ENCODE peak calls at places on chromosome 21, in nine cellular contexts. T is cardiac muscle cell; U is mucosa of gallbladder; L is EH; R is central memory CD4-positive, alpha-beta T cell; W is ELF-1; X is AG10803; C is mammary epithelial cell; E is AG09309. Y is an unnamed sample.

GRCh38 chr21:31198575-31198974 is 145.5 kb downstream of the TIAM1 start:
- DNase-seq in T (peak), U (no peak), L (peak), R (peak), W (no peak), X (peak), C (peak), E (no peak), Y (peak)

GRCh38 chr21:44057055-44057454 is 44.9 kb downstream of the TRAPPC10 start:
- DNase-seq in T (no peak), U (no peak), L (no peak), R (no peak), W (no peak), X (no peak), C (no peak), E (no peak), Y (no peak)

GRCh38 chr21:29626787-29627470 is 312.9 kb downstream of the GRIK1 start:
- DNase-seq in T (no peak), U (no peak), L (peak), R (no peak), W (no peak), X (peak), C (no peak), E (no peak), Y (no peak)

GRCh38 chr21:39616373-39616772 is 3.6 kb downstream of the B3GALT5 start:
- DNase-seq in T (no peak), U (no peak), L (no peak), R (no peak), W (no peak), X (no peak), C (no peak), E (no peak), Y (no peak)

GRCh38 chr21:25910809-25911208 is 176.0 kb downstream of the GABPA start:
- DNase-seq in T (no peak), U (no peak), L (no peak), R (no peak), W (no peak), X (no peak), C (no peak), E (no peak), Y (no peak)

GRCh38 chr21:45256021-45256911 is 31.4 kb downstream of the POFUT2 start:
- DNase-seq in T (no peak), U (no peak), L (no peak), R (no peak), W (no peak), X (no peak), C (no peak), E (no peak), Y (no peak)

GRCh38 chr21:45324430-45325205 is 36.9 kb upstream of the POFUT2 start:
- DNase-seq in T (no peak), U (no peak), L (peak), R (no peak), W (peak), X (no peak), C (no peak), E (no peak), Y (no peak)

GRCh38 chr21:29077651-29078090 is 4.2 kb upstream of the CCT8 start:
- DNase-seq in T (no peak), U (peak), L (peak), R (no peak), W (no peak), X (peak), C (no peak), E (no peak), Y (peak)

GRCh38 chr21:36902793-36903192 is 63.7 kb downstream of the HLCS start:
- DNase-seq in T (peak), U (no peak), L (peak), R (no peak), W (no peak), X (peak), C (peak), E (no peak), Y (peak)

GRCh38 chr21:34878501-34878900 is 170.6 kb downstream of the RUNX1 start:
- DNase-seq in T (no peak), U (peak), L (peak), R (no peak), W (no peak), X (no peak), C (no peak), E (no peak), Y (peak)

GRCh38 chr21:33266784-33267135 is 593 bp downstream of the IL10RB start:
- DNase-seq in T (no peak), U (no peak), L (no peak), R (peak), W (no peak), X (no peak), C (no peak), E (no peak), Y (no peak)

GRCh38 chr21:16554522-16554921 is 824.7 kb downstream of the USP25 start:
- DNase-seq in T (no peak), U (no peak), L (no peak), R (no peak), W (no peak), X (no peak), C (no peak), E (no peak), Y (no peak)

GRCh38 chr21:32653326-32653901 is 41.2 kb upstream of the CFAP298 start:
- DNase-seq in T (peak), U (no peak), L (peak), R (peak), W (peak), X (peak), C (peak), E (no peak), Y (no peak)

GRCh38 chr21:19683492-19683891 is 1279.9 kb upstream of the TMPRSS15 start:
- DNase-seq in T (no peak), U (no peak), L (no peak), R (no peak), W (no peak), X (no peak), C (no peak), E (no peak), Y (no peak)

GRCh38 chr21:15062566-15062965 is 2.2 kb downstream of the NRIP1 start:
- DNase-seq in T (no peak), U (no peak), L (no peak), R (peak), W (no peak), X (no peak), C (no peak), E (no peak), Y (no peak)

GRCh38 chr21:26818911-26819310 is 26.3 kb downstream of the ADAMTS1 start:
- DNase-seq in T (no peak), U (no peak), L (no peak), R (no peak), W (no peak), X (no peak), C (no peak), E (no peak), Y (no peak)

GRCh38 chr21:34762761-34763160 is 94.0 kb downstream of the CLIC6 start:
- DNase-seq in T (no peak), U (no peak), L (peak), R (no peak), W (no peak), X (peak), C (no peak), E (peak), Y (peak)

GRCh38 chr21:43726686-43727570 is 8.0 kb downstream of the PDXK start:
- DNase-seq in T (no peak), U (no peak), L (no peak), R (no peak), W (no peak), X (no peak), C (no peak), E (no peak), Y (no peak)

GRCh38 chr21:43893536-43894205 is 28.6 kb downstream of the AGPAT3 start:
- DNase-seq in T (peak), U (no peak), L (no peak), R (no peak), W (no peak), X (no peak), C (no peak), E (no peak), Y (peak)

GRCh38 chr21:33256019-33256418 is 10.1 kb upstream of the IL10RB start:
- DNase-seq in T (no peak), U (no peak), L (no peak), R (no peak), W (no peak), X (no peak), C (no peak), E (no peak), Y (no peak)

GRCh38 chr21:35737425-35737824 is 322.9 kb downstream of the SETD4 start:
- DNase-seq in T (no peak), U (no peak), L (no peak), R (no peak), W (no peak), X (no peak), C (no peak), E (no peak), Y (no peak)

GRCh38 chr21:21163904-21164303 is 165.7 kb downstream of the NCAM2 start:
- DNase-seq in T (peak), U (peak), L (peak), R (peak), W (peak), X (peak), C (peak), E (peak), Y (peak)

GRCh38 chr21:37431243-37431642 is 64.7 kb downstream of the DYRK1A start:
- DNase-seq in T (no peak), U (no peak), L (no peak), R (no peak), W (no peak), X (no peak), C (no peak), E (no peak), Y (no peak)

GRCh38 chr21:29580886-29581285 is 282.2 kb downstream of the BACH1 start:
- DNase-seq in T (no peak), U (no peak), L (no peak), R (no peak), W (no peak), X (no peak), C (no peak), E (no peak), Y (no peak)

GRCh38 chr21:41479686-41480085 is 28.3 kb downstream of the TMPRSS2 start:
- DNase-seq in T (no peak), U (no peak), L (no peak), R (no peak), W (no peak), X (no peak), C (no peak), E (no peak), Y (no peak)

GRCh38 chr21:15221799-15222386 is 157.1 kb upstream of the NRIP1 start:
- DNase-seq in T (peak), U (peak), L (peak), R (no peak), W (peak), X (peak), C (peak), E (no peak), Y (peak)

GRCh38 chr21:44702973-44703730 is 6.2 kb downstream of the KRTAP10-12 start:
- DNase-seq in T (no peak), U (no peak), L (no peak), R (no peak), W (no peak), X (no peak), C (no peak), E (no peak), Y (no peak)

GRCh38 chr21:41766883-41767605 is at the start of gene RIPK4:
- DNase-seq in T (peak), U (peak), L (peak), R (peak), W (peak), X (peak), C (peak), E (no peak), Y (no peak)

Y was measured in astrocyte.